ENCODE peak calls at places on chromosome 17, in seven cellular contexts. U is stimulated activated CD8-positive, alpha-beta memory T cell treated with anti-CD3 and anti-CD28 coated beads, Interleukin-15, amount 100 ng/mL, for 48 hours; S is germinal center; Z is Caco-2; J is cardiac fibroblast; C is activated T-helper 1 cell treated with Interleukin-2 at 50 U/mL for 16 hours; A is AG09309. X is an unnamed sample.

GRCh38 chr17:59387351-59388069 is 56.1 kb downstream of the YPEL2 start:
- DNase-seq in A (no peak), C (no peak), S (no peak), J (peak), Z (no peak), U (no peak), X (no peak)

GRCh38 chr17:77824780-77825280 is 133.7 kb upstream of the TNRC6C start:
- DNase-seq in A (no peak), J (no peak), U (no peak), S (no peak), Z (no peak), C (no peak), X (no peak)

GRCh38 chr17:6914711-6915110 is 81.1 kb upstream of the ALOX12 start:
- DNase-seq in C (no peak), A (no peak), J (no peak), Z (no peak), S (no peak), U (no peak), X (no peak)

GRCh38 chr17:31413871-31414589 is 22.6 kb downstream of the RAB11FIP4 start:
- DNase-seq in J (peak), Z (no peak), U (no peak), C (no peak), S (no peak), A (peak), X (no peak)

GRCh38 chr17:48194097-48194550 is 86.6 kb downstream of the SNX11 start:
- DNase-seq in U (no peak), S (no peak), J (no peak), C (no peak), Z (no peak), A (peak), X (no peak)

GRCh38 chr17:40501499-40501911 is at the start of gene TNS4:
- DNase-seq in Z (no peak), S (no peak), J (no peak), U (no peak), C (no peak), A (no peak), X (no peak)

GRCh38 chr17:41527076-41528023 is 758 bp downstream of the KRT19 start:
- DNase-seq in J (peak), U (no peak), S (no peak), C (no peak), A (no peak), Z (peak), X (no peak)

GRCh38 chr17:15398291-15398690 is 56.9 kb upstream of the TEKT3 start:
- DNase-seq in S (no peak), U (no peak), A (no peak), Z (no peak), C (no peak), J (peak), X (no peak)

GRCh38 chr17:30173649-30174048 is 57.0 kb downstream of the NSRP1 start:
- DNase-seq in U (peak), A (no peak), Z (no peak), C (no peak), S (no peak), J (peak), X (peak)

GRCh38 chr17:41948747-41949460 is 17.7 kb upstream of the CNP start:
- DNase-seq in Z (no peak), A (no peak), S (no peak), U (no peak), C (no peak), J (no peak), X (no peak)

GRCh38 chr17:75511610-75512575 is 3.4 kb downstream of the CASKIN2 start:
- DNase-seq in A (no peak), J (peak), Z (no peak), S (no peak), C (no peak), U (no peak), X (no peak)

GRCh38 chr17:77100009-77100408 is 40.8 kb upstream of the SEC14L1 start:
- DNase-seq in C (no peak), U (no peak), S (no peak), A (no peak), Z (no peak), J (no peak), X (no peak)

GRCh38 chr17:55089955-55090573 is 121.5 kb downstream of the STXBP4 start:
- DNase-seq in Z (no peak), S (no peak), U (peak), A (no peak), J (peak), C (peak), X (peak)

X was measured in GM13976.